ENCODE peak calls at places on chromosomes 7 and 10, in five cellular contexts. One of them, this sample, is unnamed. For H3K4me1, the result is how much of the 10 kb centered on the place peaks cover.

GRCh38 chr7:70925411-70926115 is 206.4 kb upstream of the GALNT17 start:
- DNase-seq in naive thymus-derived CD4-positive, alpha-beta T cell: no peak
- DNase-seq in pancreas: no peak
- DNase-seq in right lobe of liver: no peak
- DNase-seq in right cardiac atrium: no peak
- DNase-seq in this sample: no peak

GRCh38 chr10:58140706-58141347 is 126.9 kb downstream of the IPMK start:
- DNase-seq in naive thymus-derived CD4-positive, alpha-beta T cell: no peak
- DNase-seq in right cardiac atrium: no peak
- DNase-seq in right lobe of liver: no peak
- DNase-seq in pancreas: no peak
- DNase-seq in this sample: peak

GRCh38 chr10:121774404-121774803 is 153.4 kb downstream of the ATE1 start:
- DNase-seq in naive thymus-derived CD4-positive, alpha-beta T cell: no peak
- DNase-seq in pancreas: no peak
- DNase-seq in right cardiac atrium: no peak
- DNase-seq in right lobe of liver: no peak
- DNase-seq in this sample: no peak

GRCh38 chr10:80260295-80261243 is 28.9 kb downstream of the MAT1A start:
- DNase-seq in right cardiac atrium: no peak
- DNase-seq in naive thymus-derived CD4-positive, alpha-beta T cell: peak
- DNase-seq in pancreas: peak
- DNase-seq in right lobe of liver: no peak
- DNase-seq in this sample: no peak

GRCh38 chr10:4804505-4804904 is 21.5 kb upstream of the AKR1E2 start:
- DNase-seq in pancreas: no peak
- DNase-seq in naive thymus-derived CD4-positive, alpha-beta T cell: no peak
- DNase-seq in right lobe of liver: no peak
- DNase-seq in right cardiac atrium: no peak
- DNase-seq in this sample: no peak

GRCh38 chr10:8543361-8544056 is 489.0 kb downstream of the GATA3 start:
- DNase-seq in right lobe of liver: no peak
- DNase-seq in pancreas: no peak
- DNase-seq in right cardiac atrium: no peak
- DNase-seq in naive thymus-derived CD4-positive, alpha-beta T cell: no peak
- DNase-seq in this sample: peak

GRCh38 chr10:101244321-101245050 is 15.2 kb upstream of the LBX1 start:
- DNase-seq in right lobe of liver: no peak
- DNase-seq in naive thymus-derived CD4-positive, alpha-beta T cell: no peak
- DNase-seq in pancreas: no peak
- DNase-seq in right cardiac atrium: no peak
- DNase-seq in this sample: no peak

GRCh38 chr7:128914566-128915151 is 4.2 kb upstream of the KCP start:
- DNase-seq in pancreas: no peak
- DNase-seq in right cardiac atrium: peak
- DNase-seq in naive thymus-derived CD4-positive, alpha-beta T cell: no peak
- DNase-seq in right lobe of liver: no peak
- DNase-seq in this sample: no peak

GRCh38 chr7:130352335-130353074 is 7.9 kb downstream of the CPA5 start:
- DNase-seq in naive thymus-derived CD4-positive, alpha-beta T cell: no peak
- DNase-seq in right lobe of liver: no peak
- DNase-seq in right cardiac atrium: peak
- DNase-seq in pancreas: no peak
- DNase-seq in this sample: no peak

GRCh38 chr7:24521917-24522583 is 51.2 kb upstream of the PALS2 start:
- DNase-seq in right lobe of liver: no peak
- DNase-seq in pancreas: no peak
- DNase-seq in naive thymus-derived CD4-positive, alpha-beta T cell: no peak
- DNase-seq in right cardiac atrium: no peak
- DNase-seq in this sample: no peak

GRCh38 chr7:154644366-154644765 is 358.6 kb downstream of the PAXIP1 start:
- DNase-seq in pancreas: no peak
- DNase-seq in right cardiac atrium: no peak
- DNase-seq in naive thymus-derived CD4-positive, alpha-beta T cell: no peak
- DNase-seq in right lobe of liver: no peak
- DNase-seq in this sample: no peak

GRCh38 chr7:64685741-64686140 is 19.8 kb downstream of the ZNF107 start:
- DNase-seq in right lobe of liver: no peak
- DNase-seq in right cardiac atrium: no peak
- DNase-seq in naive thymus-derived CD4-positive, alpha-beta T cell: no peak
- DNase-seq in pancreas: no peak
- DNase-seq in this sample: peak

GRCh38 chr7:49766966-49767365 is 6.5 kb upstream of the VWC2 start:
- DNase-seq in right cardiac atrium: no peak
- DNase-seq in pancreas: no peak
- DNase-seq in naive thymus-derived CD4-positive, alpha-beta T cell: no peak
- DNase-seq in right lobe of liver: no peak
- DNase-seq in this sample: no peak

GRCh38 chr10:28281726-28282325 is 21.0 kb downstream of the MPP7 start:
- DNase-seq in naive thymus-derived CD4-positive, alpha-beta T cell: no peak
- DNase-seq in right cardiac atrium: no peak
- DNase-seq in pancreas: peak
- DNase-seq in right lobe of liver: no peak
- DNase-seq in this sample: no peak

GRCh38 chr10:58791137-58791536 is 278.5 kb downstream of the BICC1 start:
- DNase-seq in naive thymus-derived CD4-positive, alpha-beta T cell: no peak
- DNase-seq in right lobe of liver: no peak
- DNase-seq in right cardiac atrium: peak
- DNase-seq in pancreas: no peak
- DNase-seq in this sample: peak

GRCh38 chr10:19811517-19811916 is 4.7 kb upstream of the PLXDC2 start:
- DNase-seq in naive thymus-derived CD4-positive, alpha-beta T cell: no peak
- DNase-seq in right cardiac atrium: peak
- DNase-seq in pancreas: no peak
- DNase-seq in right lobe of liver: no peak
- DNase-seq in this sample: no peak

GRCh38 chr7:144027070-144027469 is 21.7 kb upstream of the OR2A5 start:
- DNase-seq in right lobe of liver: no peak
- DNase-seq in pancreas: no peak
- DNase-seq in naive thymus-derived CD4-positive, alpha-beta T cell: no peak
- DNase-seq in right cardiac atrium: no peak
- DNase-seq in this sample: no peak

GRCh38 chr7:103447073-103447960 is 1.3 kb upstream of the SLC26A5 start:
- DNase-seq in pancreas: peak
- DNase-seq in right cardiac atrium: peak
- DNase-seq in right lobe of liver: no peak
- DNase-seq in naive thymus-derived CD4-positive, alpha-beta T cell: peak
- DNase-seq in this sample: no peak

GRCh38 chr7:86091369-86091768 is 552.3 kb upstream of the GRM3 start:
- DNase-seq in pancreas: no peak
- DNase-seq in naive thymus-derived CD4-positive, alpha-beta T cell: no peak
- DNase-seq in right cardiac atrium: no peak
- DNase-seq in right lobe of liver: no peak
- DNase-seq in this sample: no peak

GRCh38 chr7:93178213-93178612 is 30.0 kb upstream of the SAMD9L start:
- DNase-seq in pancreas: no peak
- DNase-seq in naive thymus-derived CD4-positive, alpha-beta T cell: no peak
- DNase-seq in right cardiac atrium: no peak
- DNase-seq in right lobe of liver: no peak
- DNase-seq in this sample: no peak

GRCh38 chr7:157569967-157570366 is 233.2 kb downstream of the DNAJB6 start:
- DNase-seq in naive thymus-derived CD4-positive, alpha-beta T cell: no peak
- DNase-seq in pancreas: no peak
- DNase-seq in right lobe of liver: no peak
- DNase-seq in right cardiac atrium: no peak
- DNase-seq in this sample: no peak

GRCh38 chr7:47298636-47299035 is 283.3 kb downstream of the TNS3 start:
- DNase-seq in pancreas: no peak
- DNase-seq in naive thymus-derived CD4-positive, alpha-beta T cell: no peak
- DNase-seq in right cardiac atrium: no peak
- DNase-seq in right lobe of liver: no peak
- DNase-seq in this sample: no peak

GRCh38 chr10:110225756-110226554 is 18.6 kb downstream of the MXI1 start:
- DNase-seq in pancreas: peak
- DNase-seq in right cardiac atrium: peak
- DNase-seq in naive thymus-derived CD4-positive, alpha-beta T cell: peak
- DNase-seq in right lobe of liver: peak
- DNase-seq in this sample: peak

GRCh38 chr10:86943316-86944030 is 13.9 kb downstream of the MMRN2 start:
- DNase-seq in right lobe of liver: peak
- DNase-seq in pancreas: no peak
- DNase-seq in right cardiac atrium: peak
- DNase-seq in naive thymus-derived CD4-positive, alpha-beta T cell: no peak
- DNase-seq in this sample: no peak

GRCh38 chr7:105837765-105838241 is 38.6 kb downstream of the ATXN7L1 start:
- DNase-seq in right cardiac atrium: no peak
- DNase-seq in naive thymus-derived CD4-positive, alpha-beta T cell: no peak
- DNase-seq in right lobe of liver: no peak
- DNase-seq in pancreas: no peak
- DNase-seq in this sample: no peak

GRCh38 chr10:130403153-130403890 is 267.1 kb downstream of the GLRX3 start:
- DNase-seq in right cardiac atrium: no peak
- DNase-seq in right lobe of liver: no peak
- DNase-seq in pancreas: peak
- DNase-seq in naive thymus-derived CD4-positive, alpha-beta T cell: no peak
- DNase-seq in this sample: no peak

GRCh38 chr10:52769966-52770365 is 2.6 kb downstream of the MBL2 start:
- DNase-seq in right cardiac atrium: no peak
- DNase-seq in naive thymus-derived CD4-positive, alpha-beta T cell: no peak
- DNase-seq in pancreas: no peak
- DNase-seq in right lobe of liver: no peak
- DNase-seq in this sample: no peak

GRCh38 chr10:17504547-17505245 is 50.3 kb upstream of the ST8SIA6 start:
- DNase-seq in right lobe of liver: no peak
- DNase-seq in right cardiac atrium: no peak
- DNase-seq in pancreas: no peak
- DNase-seq in naive thymus-derived CD4-positive, alpha-beta T cell: no peak
- DNase-seq in this sample: no peak

GRCh38 chr10:79904671-79905321 is 44.1 kb downstream of the SFTPD start:
- DNase-seq in right cardiac atrium: peak
- DNase-seq in right lobe of liver: peak
- DNase-seq in pancreas: peak
- DNase-seq in naive thymus-derived CD4-positive, alpha-beta T cell: peak
- DNase-seq in this sample: peak

GRCh38 chr7:116441534-116441933 is 58.0 kb upstream of the CAV2 start:
- DNase-seq in pancreas: no peak
- DNase-seq in right lobe of liver: no peak
- DNase-seq in right cardiac atrium: no peak
- DNase-seq in naive thymus-derived CD4-positive, alpha-beta T cell: no peak
- DNase-seq in this sample: no peak

GRCh38 chr10:508726-509125 is 180.7 kb downstream of the DIP2C start:
- DNase-seq in right cardiac atrium: no peak
- DNase-seq in pancreas: no peak
- DNase-seq in right lobe of liver: no peak
- DNase-seq in naive thymus-derived CD4-positive, alpha-beta T cell: no peak
- DNase-seq in this sample: no peak

GRCh38 chr7:2437537-2438148 is 34.2 kb downstream of the CHST12 start:
- DNase-seq in naive thymus-derived CD4-positive, alpha-beta T cell: no peak
- DNase-seq in right lobe of liver: no peak
- DNase-seq in right cardiac atrium: no peak
- DNase-seq in pancreas: no peak
- DNase-seq in this sample: no peak

GRCh38 chr7:2438181-2438580 is 34.8 kb downstream of the CHST12 start:
- DNase-seq in right lobe of liver: no peak
- DNase-seq in pancreas: no peak
- DNase-seq in naive thymus-derived CD4-positive, alpha-beta T cell: no peak
- DNase-seq in right cardiac atrium: peak
- DNase-seq in this sample: no peak

GRCh38 chr7:2437136-2437535 is 33.7 kb downstream of the CHST12 start:
- DNase-seq in right cardiac atrium: peak
- DNase-seq in pancreas: no peak
- DNase-seq in right lobe of liver: no peak
- DNase-seq in naive thymus-derived CD4-positive, alpha-beta T cell: no peak
- DNase-seq in this sample: peak

GRCh38 chr7:2440608-2441245 is 35.5 kb downstream of the GRIFIN start:
- DNase-seq in pancreas: peak
- DNase-seq in right cardiac atrium: no peak
- DNase-seq in right lobe of liver: no peak
- DNase-seq in naive thymus-derived CD4-positive, alpha-beta T cell: no peak
- DNase-seq in this sample: peak

GRCh38 chr7:2438775-2439174 is 35.4 kb downstream of the CHST12 start:
- DNase-seq in naive thymus-derived CD4-positive, alpha-beta T cell: no peak
- DNase-seq in pancreas: no peak
- DNase-seq in right lobe of liver: no peak
- DNase-seq in right cardiac atrium: no peak
- DNase-seq in this sample: no peak
- H3K4me1 ChIP-seq in naive thymus-derived CD4-positive, alpha-beta T cell: under half
- H3K4me1 ChIP-seq in pancreas: under half
- H3K4me1 ChIP-seq in right lobe of liver: under half
- H3K4me1 ChIP-seq in right cardiac atrium: under half
- H3K4me1 ChIP-seq in this sample: half or more

GRCh38 chr10:43867667-43868361 is 219.1 kb upstream of the ZNF32 start:
- DNase-seq in naive thymus-derived CD4-positive, alpha-beta T cell: no peak
- DNase-seq in right lobe of liver: no peak
- DNase-seq in pancreas: no peak
- DNase-seq in right cardiac atrium: no peak
- DNase-seq in this sample: peak

GRCh38 chr10:43865275-43866135 is 216.8 kb upstream of the ZNF32 start:
- DNase-seq in right cardiac atrium: no peak
- DNase-seq in right lobe of liver: no peak
- DNase-seq in pancreas: no peak
- DNase-seq in naive thymus-derived CD4-positive, alpha-beta T cell: no peak
- DNase-seq in this sample: no peak

GRCh38 chr10:43867113-43867512 is 218.4 kb upstream of the ZNF32 start:
- DNase-seq in right lobe of liver: no peak
- DNase-seq in right cardiac atrium: no peak
- DNase-seq in naive thymus-derived CD4-positive, alpha-beta T cell: no peak
- DNase-seq in pancreas: no peak
- DNase-seq in this sample: no peak

GRCh38 chr10:43868362-43868672 is 219.6 kb upstream of the ZNF32 start:
- DNase-seq in naive thymus-derived CD4-positive, alpha-beta T cell: no peak
- DNase-seq in right cardiac atrium: no peak
- DNase-seq in pancreas: no peak
- DNase-seq in right lobe of liver: no peak
- DNase-seq in this sample: no peak

DNA sequence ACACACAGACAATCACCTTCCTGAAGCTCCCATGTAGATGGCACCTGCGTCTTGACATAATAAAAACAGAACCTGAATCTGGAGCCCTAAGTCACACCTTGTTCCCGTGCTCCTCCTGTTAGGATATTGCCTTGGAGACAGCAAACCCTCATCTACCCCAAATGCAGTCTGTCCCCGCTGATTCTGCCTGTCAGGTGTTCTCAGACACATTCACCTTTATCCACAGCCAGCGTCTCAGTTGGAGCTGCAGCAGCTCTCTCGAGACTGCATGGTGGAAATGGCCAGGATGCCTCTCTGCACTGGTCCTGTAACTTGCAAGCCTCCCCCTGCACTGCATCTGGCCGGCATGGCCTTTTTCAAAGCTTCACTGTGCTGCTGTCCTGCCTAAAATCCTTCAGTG is 218.0 kb upstream of the ZNF32 start:
- DNase-seq in right lobe of liver: no peak
- DNase-seq in naive thymus-derived CD4-positive, alpha-beta T cell: no peak
- DNase-seq in pancreas: no peak
- DNase-seq in right cardiac atrium: no peak
- DNase-seq in this sample: no peak
- H3K4me1 ChIP-seq in right lobe of liver: under half
- H3K4me1 ChIP-seq in naive thymus-derived CD4-positive, alpha-beta T cell: under half
- H3K4me1 ChIP-seq in pancreas: under half
- H3K4me1 ChIP-seq in right cardiac atrium: under half
- H3K4me1 ChIP-seq in this sample: under half

GRCh38 chr7:5679741-5680473 is 101.6 kb downstream of the RNF216 start:
- DNase-seq in right lobe of liver: no peak
- DNase-seq in pancreas: no peak
- DNase-seq in right cardiac atrium: peak
- DNase-seq in naive thymus-derived CD4-positive, alpha-beta T cell: no peak
- DNase-seq in this sample: no peak
- H3K4me1 ChIP-seq in right lobe of liver: under half
- H3K4me1 ChIP-seq in pancreas: under half
- H3K4me1 ChIP-seq in right cardiac atrium: under half
- H3K4me1 ChIP-seq in naive thymus-derived CD4-positive, alpha-beta T cell: under half
- H3K4me1 ChIP-seq in this sample: under half

GRCh38 chr10:15901889-15902288 is 41.6 kb upstream of the MINDY3 start:
- DNase-seq in pancreas: no peak
- DNase-seq in right cardiac atrium: no peak
- DNase-seq in right lobe of liver: no peak
- DNase-seq in naive thymus-derived CD4-positive, alpha-beta T cell: no peak
- DNase-seq in this sample: no peak
- H3K4me1 ChIP-seq in pancreas: under half
- H3K4me1 ChIP-seq in right cardiac atrium: under half
- H3K4me1 ChIP-seq in right lobe of liver: under half
- H3K4me1 ChIP-seq in naive thymus-derived CD4-positive, alpha-beta T cell: under half
- H3K4me1 ChIP-seq in this sample: under half